ENCODE peak calls at places on chromosomes 1 and 21, in eight cellular contexts. T, B, P, V, Q, L, O and M are unnamed samples.

GRCh38 chr21:21165063-21165645 is 166.9 kb downstream of the NCAM2 start:
- DNase-seq in Q (no peak), P (no peak), V (no peak), T (no peak), L (no peak), O (no peak), B (peak; percentile 94), M (peak; percentile 30)

GRCh38 chr1:151310986-151311385 is 16.2 kb downstream of the PI4KB start:
- DNase-seq in L (no peak), P (no peak), V (no peak), T (no peak), Q (no peak), B (peak; percentile 48), O (no peak), M (no peak)

GRCh38 chr1:40648928-40649591 is 16.4 kb downstream of the RIMS3 start:
- DNase-seq in B (no peak), V (no peak), P (no peak), Q (no peak), T (no peak), L (no peak), O (no peak), M (no peak)

GRCh38 chr21:21921410-21922232 is 923.4 kb downstream of the NCAM2 start:
- DNase-seq in V (no peak), P (no peak), Q (no peak), B (peak; percentile 32), L (no peak), O (no peak), T (no peak), M (no peak)

GRCh38 chr1:91731815-91732214 is 154.1 kb downstream of the TGFBR3 start:
- DNase-seq in B (peak; percentile 72), O (no peak), V (no peak), P (peak; percentile 69), L (no peak), T (no peak), Q (no peak), M (no peak)

GRCh38 chr1:43776043-43776761 is 68.9 kb downstream of the ST3GAL3 start:
- DNase-seq in Q (no peak), P (no peak), B (peak; percentile 86), T (no peak), V (no peak), L (peak; percentile 35), O (no peak), M (no peak)

GRCh38 chr1:231203259-231204057 is 37.6 kb upstream of the GNPAT start:
- DNase-seq in Q (no peak), L (no peak), T (no peak), B (no peak), P (no peak), O (no peak), V (no peak), M (no peak)

GRCh38 chr1:16032388-16033100 is 10.7 kb downstream of the CLCNKA start:
- DNase-seq in P (peak; percentile 85), L (peak; percentile 52), B (peak; percentile 80), T (no peak), O (peak; percentile 94), V (peak; percentile 6), Q (no peak), M (peak; percentile 98)

GRCh38 chr1:59391216-59392179 is 94.6 kb downstream of the FGGY start:
- DNase-seq in P (no peak), T (no peak), O (no peak), L (no peak), Q (no peak), V (no peak), B (no peak), M (peak; percentile 38)

GRCh38 chr21:41573902-41574690 is 66.1 kb upstream of the TMPRSS2 start:
- DNase-seq in P (no peak), O (no peak), V (no peak), B (peak; percentile 42), L (no peak), Q (no peak), T (no peak), M (no peak)

GRCh38 chr1:43035821-43036456 is 77.3 kb upstream of the SLC2A1 start:
- DNase-seq in Q (no peak), V (no peak), L (no peak), O (no peak), B (no peak), T (no peak), P (no peak), M (no peak)

GRCh38 chr1:202225131-202225530 is 31.5 kb downstream of the LGR6 start:
- DNase-seq in T (no peak), Q (no peak), O (no peak), L (no peak), B (no peak), V (no peak), P (no peak), M (no peak)

GRCh38 chr1:111978695-111979094 is 10.8 kb downstream of the KCND3 start:
- DNase-seq in O (no peak), Q (no peak), B (no peak), T (no peak), P (no peak), L (no peak), V (no peak), M (no peak)

GRCh38 chr1:206579747-206580437 is 32.4 kb downstream of the EIF2D start:
- DNase-seq in T (peak; percentile 51), B (peak; percentile 79), L (peak; percentile 90), Q (peak; percentile 49), V (peak; percentile 69), P (no peak), O (no peak), M (no peak)

GRCh38 chr1:230350208-230350921 is 75.8 kb downstream of the PGBD5 start:
- DNase-seq in L (no peak), B (peak; percentile 20), Q (no peak), P (no peak), O (no peak), V (no peak), T (no peak), M (no peak)

GRCh38 chr1:17205652-17206051 is 724 bp downstream of the PADI1 start:
- DNase-seq in P (no peak), T (no peak), Q (no peak), O (no peak), V (no peak), B (no peak), L (no peak), M (no peak)

GRCh38 chr21:42118901-42119300 is 47.8 kb downstream of the UMODL1 start:
- DNase-seq in V (no peak), O (no peak), B (peak; percentile 22), L (no peak), P (no peak), Q (no peak), T (no peak), M (no peak)

GRCh38 chr1:111422546-111423391 is 4.8 kb downstream of the OVGP1 start:
- DNase-seq in P (peak; percentile 72), O (no peak), V (no peak), T (no peak), B (no peak), Q (no peak), L (peak; percentile 29), M (no peak)

GRCh38 chr1:81509619-81510018 is 291.1 kb upstream of the ADGRL2 start:
- DNase-seq in B (no peak), L (no peak), P (peak; percentile 31), V (no peak), T (no peak), O (no peak), Q (no peak), M (no peak)

GRCh38 chr1:3515774-3516480 is 61.5 kb downstream of the ARHGEF16 start:
- DNase-seq in B (no peak), O (no peak), L (no peak), T (no peak), Q (no peak), P (no peak), V (no peak), M (peak; percentile 63)

GRCh38 chr21:44496900-44497550 is 41.7 kb downstream of the LRRC3 start:
- DNase-seq in O (no peak), L (no peak), B (no peak), V (no peak), Q (no peak), P (no peak), T (no peak), M (no peak)

GRCh38 chr1:28401760-28402159 is 32.2 kb downstream of the PHACTR4 start:
- DNase-seq in P (no peak), L (no peak), V (no peak), B (no peak), Q (no peak), T (no peak), O (no peak), M (no peak)

GRCh38 chr1:243325305-243325890 is 69.6 kb downstream of the SDCCAG8 start:
- DNase-seq in Q (no peak), P (peak; percentile 43), O (peak; percentile 20), T (no peak), B (peak; percentile 77), L (peak; percentile 16), V (no peak), M (peak; percentile 4)

GRCh38 chr1:30417701-30418425 is 305.5 kb downstream of the MATN1 start:
- DNase-seq in O (no peak), P (no peak), B (no peak), Q (no peak), V (no peak), L (no peak), T (no peak), M (no peak)

GRCh38 chr1:91803847-91804545 is 82.0 kb downstream of the TGFBR3 start:
- DNase-seq in T (peak; percentile 38), O (no peak), P (peak; percentile 44), L (no peak), Q (peak; percentile 28), B (peak; percentile 58), V (peak; percentile 45), M (no peak)

GRCh38 chr1:226643701-226644540 is 95.2 kb downstream of the ITPKB start:
- DNase-seq in Q (no peak), P (no peak), O (no peak), L (peak; percentile 65), V (no peak), T (no peak), B (no peak), M (no peak)

GRCh38 chr1:234262754-234263105 is 110.5 kb upstream of the COA6 start:
- DNase-seq in V (no peak), B (no peak), O (no peak), P (no peak), L (no peak), T (no peak), Q (no peak), M (no peak)

GRCh38 chr1:233357595-233358446 is 30.3 kb downstream of the MAP3K21 start:
- DNase-seq in Q (no peak), V (no peak), T (no peak), O (no peak), B (no peak), L (no peak), P (peak; percentile 24), M (no peak)

GRCh38 chr1:104718752-104719151 is 969.1 kb downstream of the AMY1C start:
- DNase-seq in T (no peak), V (no peak), P (no peak), B (no peak), L (no peak), Q (no peak), O (no peak), M (no peak)